ENCODE peak calls at places on chromosomes 2 and 18, in seven cellular contexts. D is hypothalamus; E is amniotic epithelial cell; C is stimulated activated CD4-positive, alpha-beta T cell treated with anti-CD3 and anti-CD28 coated beads, Interleukin-4, amount 100 ng/mL, for 4 hours; L is NCI-H1105 treated with DMSO at 0.1 percent for 48 hours; U is H9; V is DMS79 treated with DMSO at 0.1 percent for 48 hours. P is an unnamed sample.

GRCh38 chr18:55634545-55634944 is 46.6 kb upstream of the TCF4 start:
- DNase-seq in D (no peak), E (peak; percentile 94), C (no peak), L (no peak), U (no peak), V (no peak), P (no peak)

GRCh38 chr2:12709207-12709522 is 7.6 kb upstream of the TRIB2 start:
- DNase-seq in D (no peak), E (no peak), C (peak; percentile 30), L (no peak), U (no peak), V (no peak), P (no peak)

GRCh38 chr18:77005651-77006195 is 126.9 kb downstream of the MBP start:
- DNase-seq in D (no peak), E (no peak), C (no peak), L (no peak), U (no peak), V (no peak), P (no peak)

GRCh38 chr2:46891956-46892553 is 23.6 kb downstream of the MCFD2 start:
- DNase-seq in D (no peak), E (no peak), C (no peak), L (no peak), U (no peak), V (no peak), P (no peak)

GRCh38 chr2:232333361-232334135 is 45.0 kb upstream of the ALPP start:
- DNase-seq in D (no peak), E (no peak), C (no peak), L (no peak), U (peak; percentile 65), V (no peak), P (no peak)

GRCh38 chr2:39686470-39686869 is 20.8 kb downstream of the TMEM178A start:
- DNase-seq in D (no peak), E (no peak), C (no peak), L (no peak), U (no peak), V (no peak), P (no peak)

GRCh38 chr2:147538848-147539247 is 306.0 kb upstream of the ACVR2A start:
- DNase-seq in D (no peak), E (no peak), C (no peak), L (no peak), U (no peak), V (no peak), P (no peak)

GRCh38 chr2:105344704-105345345 is 7.5 kb downstream of the C2orf49 start:
- DNase-seq in D (no peak), E (peak; percentile 49), C (no peak), L (no peak), U (no peak), V (no peak), P (no peak)

GRCh38 chr2:159617651-159618050 is 1.3 kb upstream of the BAZ2B start:
- DNase-seq in D (no peak), E (no peak), C (no peak), L (peak; percentile 86), U (no peak), V (peak; percentile 88), P (peak; percentile 86)

GRCh38 chr2:34570266-34570872 is 971.3 kb upstream of the FAM98A start:
- DNase-seq in D (no peak), E (no peak), C (no peak), L (no peak), U (peak; percentile 63), V (no peak), P (no peak)

GRCh38 chr2:128260239-128261138 is 58.2 kb downstream of the HS6ST1 start:
- DNase-seq in D (no peak), E (peak; percentile 87), C (no peak), L (no peak), U (peak; percentile 83), V (no peak), P (no peak)

GRCh38 chr2:192571636-192572035 is 376.9 kb upstream of the TMEFF2 start:
- DNase-seq in D (no peak), E (no peak), C (no peak), L (no peak), U (no peak), V (no peak), P (peak; percentile 50)

GRCh38 chr2:188897096-188897495 is 77.1 kb upstream of the COL3A1 start:
- DNase-seq in D (no peak), E (peak; percentile 70), C (no peak), L (no peak), U (no peak), V (no peak), P (no peak)

GRCh38 chr18:54261894-54262293 is 7.4 kb upstream of the POLI start:
- DNase-seq in D (no peak), E (peak; percentile 57), C (no peak), L (no peak), U (no peak), V (no peak), P (no peak)

GRCh38 chr2:86026744-86027065 is 79.0 kb downstream of the POLR1A start:
- DNase-seq in D (no peak), E (no peak), C (no peak), L (no peak), U (no peak), V (no peak), P (no peak)

GRCh38 chr2:105814291-105814940 is 69.7 kb downstream of the NCK2 start:
- DNase-seq in D (no peak), E (peak; percentile 75), C (no peak), L (peak; percentile 15), U (no peak), V (no peak), P (no peak)

GRCh38 chr2:74206180-74206688 is 7.8 kb downstream of the MTHFD2 start:
- DNase-seq in D (no peak), E (peak; percentile 83), C (peak; percentile 29), L (no peak), U (no peak), V (no peak), P (no peak)

GRCh38 chr2:221741496-221742211 is 169.6 kb upstream of the EPHA4 start:
- DNase-seq in D (no peak), E (no peak), C (no peak), L (peak; percentile 14), U (no peak), V (no peak), P (no peak)

GRCh38 chr18:35949090-35949489 is 23.4 kb upstream of the RMP24 start:
- DNase-seq in D (no peak), E (peak; percentile 24), C (no peak), L (no peak), U (no peak), V (no peak), P (no peak)

GRCh38 chr18:68796936-68797690 is 767 bp upstream of the CCDC102B start:
- DNase-seq in D (no peak), E (peak; percentile 47), C (no peak), L (no peak), U (no peak), V (no peak), P (peak; percentile 90)

GRCh38 chr2:181674466-181674865 is 5.9 kb downstream of the NEUROD1 start:
- DNase-seq in D (no peak), E (no peak), C (no peak), L (no peak), U (no peak), V (no peak), P (no peak)

GRCh38 chr2:16284941-16285625 is 344.7 kb downstream of the MYCN start:
- DNase-seq in D (no peak), E (no peak), C (no peak), L (no peak), U (no peak), V (no peak), P (no peak)

GRCh38 chr2:231545105-231545902 is 15.1 kb upstream of the NMUR1 start:
- DNase-seq in D (no peak), E (peak; percentile 94), C (peak; percentile 21), L (no peak), U (no peak), V (no peak), P (no peak)

GRCh38 chr2:44291281-44292248 is 16.3 kb downstream of the SLC3A1 start:
- DNase-seq in D (peak; percentile 17), E (peak; percentile 98), C (no peak), L (peak; percentile 49), U (peak; percentile 58), V (peak; percentile 32), P (peak; percentile 78)

GRCh38 chr2:94758546-94758945 is 112.7 kb upstream of the TEKT4 start:
- DNase-seq in D (no peak), E (no peak), C (no peak), L (no peak), U (no peak), V (no peak), P (no peak)